ENCODE peak calls at places on chromosome 16, in five cellular contexts. M is activated CD8-positive, alpha-beta T cell treated with anti-CD3 and anti-CD28 coated beads, Interleukin-2, amount 10 ng/mL, durations not matched to agents 7 days and 5 days; I is amygdala; J is uterus; Z is GM04504. V is an unnamed sample.

GRCh38 chr16:67544844-67545664 is 16.4 kb downstream of the RIPOR1 start:
- DNase-seq in J (no peak), I (no peak), Z (no peak), M (no peak), V (peak)

GRCh38 chr16:12315330-12316138 is 339.0 kb downstream of the SNX29 start:
- DNase-seq in Z (no peak), M (no peak), I (no peak), J (no peak), V (no peak)

GRCh38 chr16:89115216-89115949 is 21.7 kb downstream of the ACSF3 start:
- DNase-seq in M (peak), J (no peak), I (peak), Z (no peak), V (no peak)

GRCh38 chr16:27430923-27431484 is 29.0 kb downstream of the IL21R start:
- DNase-seq in M (peak), J (no peak), I (no peak), Z (no peak), V (peak)

GRCh38 chr16:88839026-88839529 is 17.7 kb downstream of the GALNS start:
- DNase-seq in J (no peak), Z (no peak), M (no peak), I (no peak), V (no peak)

GRCh38 chr16:72425571-72426341 is 253.8 kb upstream of the PMFBP1 start:
- DNase-seq in Z (no peak), I (peak), J (no peak), M (no peak), V (no peak)

GRCh38 chr16:3158498-3159314 is 23.9 kb downstream of the ZNF213 start:
- DNase-seq in Z (peak), M (peak), I (peak), J (peak), V (peak)

GRCh38 chr16:89952049-89952448 is 3.5 kb downstream of the DEF8 start:
- DNase-seq in J (no peak), I (no peak), Z (no peak), M (no peak), V (no peak)

GRCh38 chr16:49382916-49383315 is 9.3 kb downstream of the C16orf78 start:
- DNase-seq in Z (no peak), J (no peak), I (no peak), M (no peak), V (no peak)

GRCh38 chr16:48405907-48406306 is 20.7 kb upstream of the SIAH1 start:
- DNase-seq in J (no peak), I (no peak), Z (no peak), M (no peak), V (no peak)

GRCh38 chr16:56284521-56284920 is 93.2 kb downstream of the GNAO1 start:
- DNase-seq in Z (no peak), M (no peak), I (no peak), J (no peak), V (no peak)

V was measured in coronary artery.